ENCODE peak calls at places on chromosome 22, in six cellular contexts. T is astrocyte of the cerebellum, D is ascending aorta, B is neural progenitor cell, H is foreskin fibroblast, I is prostate gland. K is an unnamed sample.

GRCh38 chr22:50259302-50259701 is 2.2 kb downstream of the MAPK12 start:
- DNase-seq in T (no peak), I (no peak), B (no peak), H (no peak), D (no peak), K (no peak)

GRCh38 chr22:41308544-41308947 is 7.2 kb downstream of the ZC3H7B start:
- DNase-seq in H (no peak), D (no peak), T (no peak), B (no peak), I (no peak), K (no peak)

GRCh38 chr22:29195964-29196666 is 9.6 kb upstream of the EMID1 start:
- DNase-seq in H (no peak), D (no peak), I (no peak), B (no peak), T (no peak), K (no peak)

GRCh38 chr22:50076646-50077624 is 8.3 kb downstream of the MLC1 start:
- DNase-seq in T (no peak), H (no peak), I (no peak), D (no peak), B (no peak), K (no peak)

GRCh38 chr22:39965749-39966148 is 5.6 kb downstream of the TMA7B start:
- DNase-seq in D (no peak), I (peak), H (no peak), T (no peak), B (no peak), K (no peak)

GRCh38 chr22:49921508-49922278 is 3.3 kb downstream of the CRELD2 start:
- DNase-seq in D (peak), H (no peak), I (no peak), T (no peak), B (no peak), K (no peak)

GRCh38 chr22:46580940-46581579 is 39.1 kb upstream of the GRAMD4 start:
- DNase-seq in B (no peak), T (no peak), D (no peak), I (no peak), H (no peak), K (no peak)

GRCh38 chr22:40401532-40401931 is 31.1 kb downstream of the SGSM3 start:
- DNase-seq in I (no peak), D (peak), B (no peak), T (no peak), H (no peak), K (no peak)

GRCh38 chr22:20204821-20205220 is 54.0 kb upstream of the CCDC188 start:
- DNase-seq in D (no peak), H (no peak), B (no peak), T (no peak), I (no peak), K (no peak)
- TF ChIP-seq CTCF in D (no peak), H (no peak), B (no peak), T (no peak), I (no peak), K (no peak)

DNA sequence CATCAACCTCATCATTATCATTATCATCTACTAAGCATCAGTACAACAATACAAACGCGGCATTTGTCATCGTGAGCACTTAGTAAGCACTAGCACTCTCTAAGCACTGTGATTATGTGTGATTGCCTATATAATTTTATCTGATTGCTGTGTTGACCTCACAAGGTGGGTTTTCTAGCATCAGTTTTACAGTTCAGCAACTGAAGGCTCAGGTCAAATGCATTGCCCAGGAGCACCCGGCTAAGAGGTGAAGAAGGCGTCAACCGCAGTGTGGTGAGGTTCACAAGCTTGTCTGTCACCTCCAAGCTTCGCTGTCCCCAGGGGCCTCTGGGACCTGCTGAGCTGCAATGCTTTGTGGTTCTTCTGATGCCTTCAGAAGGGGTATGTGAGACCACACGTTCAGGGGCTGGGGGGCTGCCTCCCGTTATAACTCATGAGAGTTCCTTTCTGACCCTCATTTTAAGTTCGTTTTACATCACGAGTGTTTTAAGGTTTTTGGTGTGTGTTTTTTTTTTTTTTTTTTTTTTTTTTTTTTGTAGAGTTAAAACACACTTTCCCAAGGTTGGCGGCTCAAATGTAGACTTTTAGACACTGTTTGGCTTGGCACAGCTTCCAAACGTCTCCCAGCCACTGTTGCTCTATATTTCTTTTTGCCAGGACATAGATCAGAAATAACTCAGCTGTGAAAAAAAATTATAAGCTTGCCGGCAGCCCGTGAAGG is 33.8 kb upstream of the SCUBE1 start:
- DNase-seq in H (no peak), B (no peak), D (no peak), T (no peak), I (no peak), K (no peak)
- TF ChIP-seq CTCF in H (no peak), B (no peak), D (no peak), T (no peak), I (no peak), K (no peak)

GRCh38 chr22:19787849-19788141 is 27.2 kb downstream of the TBX1 start:
- DNase-seq in T (no peak), I (no peak), B (no peak), D (no peak), H (no peak), K (no peak)
- TF ChIP-seq CTCF in T (no peak), I (no peak), B (no peak), D (no peak), H (no peak), K (no peak)

GRCh38 chr22:23270212-23270733 is 90.0 kb downstream of the BCR start:
- DNase-seq in H (no peak), I (no peak), D (no peak), T (peak), B (peak), K (no peak)
- TF ChIP-seq CTCF in H (no peak), I (no peak), D (no peak), T (peak), B (peak), K (peak)

DNA sequence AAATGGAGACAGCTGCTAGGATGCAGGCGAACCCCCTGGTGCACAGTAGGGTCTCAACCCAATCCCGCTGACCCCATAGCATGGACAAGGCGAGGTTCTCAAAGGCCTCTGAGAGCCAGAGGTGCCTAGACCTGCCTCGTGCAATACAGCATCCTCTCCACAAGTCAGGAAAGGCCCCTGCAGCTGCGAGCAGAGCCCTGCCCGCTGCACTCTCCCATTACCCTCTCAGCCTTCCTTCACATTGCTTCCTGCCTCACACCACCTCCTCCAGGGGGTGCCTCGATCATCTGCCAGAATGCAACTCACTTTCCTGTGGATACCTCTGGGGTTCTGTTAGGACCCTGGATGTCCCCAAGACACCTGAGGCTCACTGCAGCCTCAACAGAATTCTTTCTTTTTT is 42.8 kb upstream of the TCF20 start:
- DNase-seq in D (no peak), T (no peak), B (no peak), I (no peak), H (no peak), K (no peak)
- TF ChIP-seq CTCF in D (no peak), T (no peak), B (no peak), I (no peak), H (no peak), K (no peak)

GRCh38 chr22:38871360-38872171 is 450 bp downstream of the CBX6 start:
- DNase-seq in H (no peak), T (no peak), B (peak), D (peak), I (no peak), K (no peak)
- TF ChIP-seq CTCF in H (no peak), T (no peak), B (no peak), D (no peak), I (no peak), K (no peak)

GRCh38 chr22:30425616-30426394 is at the start of gene MTFP1:
- DNase-seq in T (no peak), D (peak), I (peak), H (peak), B (peak), K (peak)

GRCh38 chr22:30425327-30425615 is 297 bp upstream of the MTFP1 start:
- DNase-seq in T (no peak), B (no peak), D (no peak), I (no peak), H (no peak), K (no peak)

GRCh38 chr22:30423959-30424380 is 1.6 kb upstream of the MTFP1 start:
- DNase-seq in T (peak), I (peak), D (peak), H (peak), B (peak), K (peak)

GRCh38 chr22:30423296-30423958 is 2.1 kb upstream of the MTFP1 start:
- DNase-seq in T (no peak), H (no peak), B (no peak), I (peak), D (peak), K (no peak)

GRCh38 chr22:30424471-30425326 is 869 bp upstream of the MTFP1 start:
- DNase-seq in B (peak), H (no peak), D (no peak), I (no peak), T (no peak), K (peak)
- TF ChIP-seq CTCF in B (no peak), H (no peak), D (no peak), I (no peak), T (no peak), K (peak)

GRCh38 chr22:37267128-37267587 is 15.2 kb upstream of the CYTH4 start:
- DNase-seq in T (no peak), D (no peak), H (no peak), I (no peak), B (peak), K (no peak)
- TF ChIP-seq CTCF in T (peak), D (peak), H (peak), I (no peak), B (peak), K (peak)

GRCh38 chr22:32880061-32880460 is 78.6 kb downstream of the TIMP3 start:
- DNase-seq in H (peak), B (no peak), T (no peak), I (no peak), D (no peak), K (peak)

GRCh38 chr22:32880906-32881596 is 79.5 kb downstream of the TIMP3 start:
- DNase-seq in D (peak), I (no peak), T (no peak), B (no peak), H (peak), K (peak)

GRCh38 chr22:32877196-32877595 is 75.7 kb downstream of the TIMP3 start:
- DNase-seq in D (no peak), I (no peak), T (no peak), B (no peak), H (no peak), K (no peak)

GRCh38 chr22:32880531-32880905 is 79.0 kb downstream of the TIMP3 start:
- DNase-seq in B (no peak), I (no peak), H (no peak), T (no peak), D (no peak), K (no peak)

DNA sequence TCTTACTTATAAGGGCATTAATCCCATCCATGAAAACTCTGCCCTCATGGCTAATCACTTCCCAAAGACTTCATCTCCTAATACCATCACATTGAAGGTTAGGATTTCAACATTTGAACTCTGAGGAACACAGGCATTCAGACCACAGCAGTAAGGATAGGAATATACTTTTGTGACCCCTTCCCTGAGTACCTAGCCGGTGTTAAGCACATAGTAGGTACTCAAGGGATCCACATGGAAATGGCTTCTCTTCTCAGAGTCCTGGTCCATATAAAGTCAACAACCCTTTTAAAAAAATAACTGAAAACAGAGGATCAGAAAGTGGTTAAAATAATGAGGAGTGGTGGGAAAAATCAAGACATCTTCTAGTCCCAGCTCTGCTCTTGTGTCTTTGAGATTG is 78.0 kb downstream of the TIMP3 start:
- DNase-seq in D (no peak), T (no peak), H (no peak), I (no peak), B (no peak), K (no peak)
- TF ChIP-seq CTCF in D (no peak), T (no peak), H (no peak), I (no peak), B (no peak), K (no peak)

DNA sequence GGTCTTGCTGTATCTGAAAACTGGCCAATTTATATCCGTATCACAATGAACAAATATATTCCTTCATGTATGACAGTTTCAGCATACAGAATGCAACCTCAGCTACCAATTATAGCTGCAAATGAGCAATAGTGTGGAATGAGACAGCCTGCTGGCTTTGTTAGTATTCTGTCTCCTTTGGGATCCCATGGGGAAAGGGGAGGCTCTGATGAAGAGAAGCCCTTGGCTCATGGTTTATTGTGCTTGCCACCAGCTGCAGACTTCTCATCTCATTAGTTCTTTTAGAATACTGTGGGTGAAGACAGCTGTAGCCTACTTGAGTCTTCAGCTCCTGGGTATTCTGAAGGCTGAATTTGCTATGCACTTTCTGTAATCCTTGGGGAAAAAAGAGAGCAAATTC is 42.4 kb downstream of the PITPNB start:
- DNase-seq in B (peak), H (no peak), D (no peak), T (no peak), I (no peak), K (no peak)
- TF ChIP-seq CTCF in B (no peak), H (no peak), D (no peak), T (no peak), I (no peak), K (no peak)